ENCODE peak calls at places on chromosomes 1 and 21, in nine cellular contexts. Z is foreskin fibroblast; E is K562; N is lung; S is heart left ventricle; R is activated CD4-positive, alpha-beta T cell treated with anti-CD3 and anti-CD28 coated beads, Interleukin-2, amount 10 ng/mL, durations not matched to agents 7 days and 5 days; T is HS-27A; P is nephron progenitor cell; J is NAMALWA. G is an unnamed sample.

GRCh38 chr1:71780681-71781080 is 501.7 kb downstream of the NEGR1 start:
- DNase-seq in T (no peak), J (no peak), S (no peak), P (no peak), N (no peak), R (no peak), Z (peak; percentile 9), E (no peak), G (no peak)

GRCh38 chr21:34536311-34536710 is 24.3 kb upstream of the KCNE1 start:
- DNase-seq in J (no peak), T (no peak), E (no peak), P (no peak), S (no peak), N (no peak), R (no peak), Z (no peak), G (no peak)

GRCh38 chr1:1914101-1914811 is 804 bp upstream of the CALML6 start:
- DNase-seq in R (no peak), S (no peak), T (no peak), Z (no peak), J (no peak), P (no peak), N (no peak), E (peak; percentile 3), G (no peak)

GRCh38 chr1:36425791-36426190 is 24.5 kb downstream of the OSCP1 start:
- DNase-seq in S (no peak), T (no peak), P (no peak), R (no peak), Z (no peak), E (no peak), N (no peak), J (no peak), G (no peak)

GRCh38 chr1:179269071-179269470 is 24.5 kb upstream of the SOAT1 start:
- DNase-seq in T (no peak), R (no peak), J (no peak), P (no peak), Z (no peak), S (no peak), E (no peak), N (no peak), G (no peak)

GRCh38 chr1:29685387-29685786 is 449.1 kb downstream of the PTPRU start:
- DNase-seq in Z (no peak), J (no peak), N (no peak), S (no peak), T (no peak), P (no peak), E (no peak), R (no peak), G (no peak)

GRCh38 chr1:171426645-171427044 is 58.7 kb upstream of the PRRC2C start:
- DNase-seq in E (no peak), R (no peak), N (no peak), J (no peak), T (no peak), P (no peak), Z (no peak), S (no peak), G (no peak)

GRCh38 chr1:55204997-55205396 is 10.2 kb downstream of the USP24 start:
- DNase-seq in T (no peak), J (no peak), P (no peak), E (peak; percentile 65), Z (peak; percentile 35), R (no peak), S (no peak), N (no peak), G (no peak)

GRCh38 chr1:179493323-179493722 is 82.4 kb downstream of the NPHS2 start:
- DNase-seq in S (no peak), J (no peak), R (no peak), Z (peak; percentile 3), T (no peak), N (no peak), P (no peak), E (no peak), G (no peak)

GRCh38 chr1:223621312-223621734 is 44.2 kb downstream of the CAPN8 start:
- DNase-seq in T (no peak), E (no peak), S (no peak), Z (no peak), N (no peak), R (no peak), P (no peak), J (no peak), G (no peak)

GRCh38 chr1:12851779-12852178 is 3.3 kb upstream of the HNRNPCL1 start:
- DNase-seq in S (no peak), N (no peak), R (no peak), Z (no peak), J (no peak), E (no peak), P (no peak), T (peak; percentile 94), G (no peak)